ENCODE peak calls at places on chromosome 14, in eight cellular contexts. One of them, this sample, is unnamed.

GRCh38 chr14:75459099-75459741 is 31.4 kb downstream of the JDP2 start:
- DNase-seq in ACHN: no peak
- DNase-seq in NCI-H345: no peak
- DNase-seq in GM12892: no peak
- DNase-seq in T-helper 1 cell: no peak
- DNase-seq in activated T-helper 2 cell treated with anti-CD3 and anti-CD28 coated beads, Interferon-gamma antibody, Interleukin-2, Interleukin-4, amounts not matched to agents 10 μg/mL and 5 μg/mL and 100 μg/mL, durations not matched to agents 14 hours and 24 hours and 36 hours: no peak
- DNase-seq in MCF 10A: no peak
- DNase-seq in cortex of kidney: no peak
- DNase-seq in this sample: no peak

GRCh38 chr14:73243341-73243740 is 6.0 kb downstream of the PAPLN start:
- DNase-seq in ACHN: no peak
- DNase-seq in NCI-H345: no peak
- DNase-seq in GM12892: no peak
- DNase-seq in T-helper 1 cell: no peak
- DNase-seq in activated T-helper 2 cell treated with anti-CD3 and anti-CD28 coated beads, Interferon-gamma antibody, Interleukin-2, Interleukin-4, amounts not matched to agents 10 μg/mL and 5 μg/mL and 100 μg/mL, durations not matched to agents 14 hours and 24 hours and 36 hours: no peak
- DNase-seq in MCF 10A: no peak
- DNase-seq in cortex of kidney: no peak
- DNase-seq in this sample: no peak

GRCh38 chr14:67665886-67666285 is 8.5 kb downstream of the VTI1B start:
- DNase-seq in ACHN: no peak
- DNase-seq in NCI-H345: no peak
- DNase-seq in GM12892: no peak
- DNase-seq in T-helper 1 cell: no peak
- DNase-seq in activated T-helper 2 cell treated with anti-CD3 and anti-CD28 coated beads, Interferon-gamma antibody, Interleukin-2, Interleukin-4, amounts not matched to agents 10 μg/mL and 5 μg/mL and 100 μg/mL, durations not matched to agents 14 hours and 24 hours and 36 hours: no peak
- DNase-seq in MCF 10A: no peak
- DNase-seq in cortex of kidney: no peak
- DNase-seq in this sample: no peak

GRCh38 chr14:68564826-68565760 is 227.8 kb downstream of the ZFP36L1 start:
- DNase-seq in ACHN: no peak
- DNase-seq in NCI-H345: no peak
- DNase-seq in GM12892: no peak
- DNase-seq in T-helper 1 cell: peak
- DNase-seq in activated T-helper 2 cell treated with anti-CD3 and anti-CD28 coated beads, Interferon-gamma antibody, Interleukin-2, Interleukin-4, amounts not matched to agents 10 μg/mL and 5 μg/mL and 100 μg/mL, durations not matched to agents 14 hours and 24 hours and 36 hours: no peak
- DNase-seq in MCF 10A: no peak
- DNase-seq in cortex of kidney: no peak
- DNase-seq in this sample: no peak

GRCh38 chr14:91996951-91997371 is 42.9 kb downstream of the TRIP11 start:
- DNase-seq in ACHN: peak
- DNase-seq in NCI-H345: peak
- DNase-seq in GM12892: no peak
- DNase-seq in T-helper 1 cell: peak
- DNase-seq in activated T-helper 2 cell treated with anti-CD3 and anti-CD28 coated beads, Interferon-gamma antibody, Interleukin-2, Interleukin-4, amounts not matched to agents 10 μg/mL and 5 μg/mL and 100 μg/mL, durations not matched to agents 14 hours and 24 hours and 36 hours: no peak
- DNase-seq in MCF 10A: peak
- DNase-seq in cortex of kidney: no peak
- DNase-seq in this sample: peak

GRCh38 chr14:95507701-95508103 is 8.7 kb downstream of the SYNE3 start:
- DNase-seq in ACHN: peak
- DNase-seq in NCI-H345: no peak
- DNase-seq in GM12892: peak
- DNase-seq in T-helper 1 cell: no peak
- DNase-seq in activated T-helper 2 cell treated with anti-CD3 and anti-CD28 coated beads, Interferon-gamma antibody, Interleukin-2, Interleukin-4, amounts not matched to agents 10 μg/mL and 5 μg/mL and 100 μg/mL, durations not matched to agents 14 hours and 24 hours and 36 hours: no peak
- DNase-seq in MCF 10A: peak
- DNase-seq in cortex of kidney: no peak
- DNase-seq in this sample: no peak

GRCh38 chr14:89255012-89255411 is 162.0 kb downstream of the FOXN3 start:
- DNase-seq in ACHN: no peak
- DNase-seq in NCI-H345: no peak
- DNase-seq in GM12892: no peak
- DNase-seq in T-helper 1 cell: no peak
- DNase-seq in activated T-helper 2 cell treated with anti-CD3 and anti-CD28 coated beads, Interferon-gamma antibody, Interleukin-2, Interleukin-4, amounts not matched to agents 10 μg/mL and 5 μg/mL and 100 μg/mL, durations not matched to agents 14 hours and 24 hours and 36 hours: no peak
- DNase-seq in MCF 10A: no peak
- DNase-seq in cortex of kidney: no peak
- DNase-seq in this sample: no peak

GRCh38 chr14:102138535-102138934 is 1.2 kb upstream of the WDR20 start:
- DNase-seq in ACHN: no peak
- DNase-seq in NCI-H345: no peak
- DNase-seq in GM12892: no peak
- DNase-seq in T-helper 1 cell: no peak
- DNase-seq in activated T-helper 2 cell treated with anti-CD3 and anti-CD28 coated beads, Interferon-gamma antibody, Interleukin-2, Interleukin-4, amounts not matched to agents 10 μg/mL and 5 μg/mL and 100 μg/mL, durations not matched to agents 14 hours and 24 hours and 36 hours: no peak
- DNase-seq in MCF 10A: no peak
- DNase-seq in cortex of kidney: no peak
- DNase-seq in this sample: no peak

GRCh38 chr14:64702493-64703392 is 1.5 kb upstream of the PLEKHG3 start:
- DNase-seq in ACHN: no peak
- DNase-seq in NCI-H345: peak
- DNase-seq in GM12892: no peak
- DNase-seq in T-helper 1 cell: no peak
- DNase-seq in activated T-helper 2 cell treated with anti-CD3 and anti-CD28 coated beads, Interferon-gamma antibody, Interleukin-2, Interleukin-4, amounts not matched to agents 10 μg/mL and 5 μg/mL and 100 μg/mL, durations not matched to agents 14 hours and 24 hours and 36 hours: no peak
- DNase-seq in MCF 10A: peak
- DNase-seq in cortex of kidney: no peak
- DNase-seq in this sample: no peak

GRCh38 chr14:60184597-60185555 is 19.7 kb upstream of the DHRS7 start:
- DNase-seq in ACHN: no peak
- DNase-seq in NCI-H345: no peak
- DNase-seq in GM12892: no peak
- DNase-seq in T-helper 1 cell: no peak
- DNase-seq in activated T-helper 2 cell treated with anti-CD3 and anti-CD28 coated beads, Interferon-gamma antibody, Interleukin-2, Interleukin-4, amounts not matched to agents 10 μg/mL and 5 μg/mL and 100 μg/mL, durations not matched to agents 14 hours and 24 hours and 36 hours: no peak
- DNase-seq in MCF 10A: peak
- DNase-seq in cortex of kidney: no peak
- DNase-seq in this sample: no peak

GRCh38 chr14:104196461-104197180 is 58.2 kb downstream of the KIF26A start:
- DNase-seq in ACHN: no peak
- DNase-seq in NCI-H345: no peak
- DNase-seq in GM12892: no peak
- DNase-seq in T-helper 1 cell: no peak
- DNase-seq in activated T-helper 2 cell treated with anti-CD3 and anti-CD28 coated beads, Interferon-gamma antibody, Interleukin-2, Interleukin-4, amounts not matched to agents 10 μg/mL and 5 μg/mL and 100 μg/mL, durations not matched to agents 14 hours and 24 hours and 36 hours: no peak
- DNase-seq in MCF 10A: no peak
- DNase-seq in cortex of kidney: no peak
- DNase-seq in this sample: no peak

GRCh38 chr14:99231850-99232401 is 40.1 kb downstream of the BCL11B start:
- DNase-seq in ACHN: no peak
- DNase-seq in NCI-H345: no peak
- DNase-seq in GM12892: no peak
- DNase-seq in T-helper 1 cell: no peak
- DNase-seq in activated T-helper 2 cell treated with anti-CD3 and anti-CD28 coated beads, Interferon-gamma antibody, Interleukin-2, Interleukin-4, amounts not matched to agents 10 μg/mL and 5 μg/mL and 100 μg/mL, durations not matched to agents 14 hours and 24 hours and 36 hours: no peak
- DNase-seq in MCF 10A: no peak
- DNase-seq in cortex of kidney: no peak
- DNase-seq in this sample: peak

GRCh38 chr14:102759416-102759815 is 17.8 kb upstream of the TRAF3 start:
- DNase-seq in ACHN: no peak
- DNase-seq in NCI-H345: no peak
- DNase-seq in GM12892: no peak
- DNase-seq in T-helper 1 cell: no peak
- DNase-seq in activated T-helper 2 cell treated with anti-CD3 and anti-CD28 coated beads, Interferon-gamma antibody, Interleukin-2, Interleukin-4, amounts not matched to agents 10 μg/mL and 5 μg/mL and 100 μg/mL, durations not matched to agents 14 hours and 24 hours and 36 hours: no peak
- DNase-seq in MCF 10A: no peak
- DNase-seq in cortex of kidney: no peak
- DNase-seq in this sample: no peak

GRCh38 chr14:41668346-41668745 is 61.7 kb downstream of the LRFN5 start:
- DNase-seq in ACHN: no peak
- DNase-seq in NCI-H345: no peak
- DNase-seq in GM12892: no peak
- DNase-seq in T-helper 1 cell: no peak
- DNase-seq in activated T-helper 2 cell treated with anti-CD3 and anti-CD28 coated beads, Interferon-gamma antibody, Interleukin-2, Interleukin-4, amounts not matched to agents 10 μg/mL and 5 μg/mL and 100 μg/mL, durations not matched to agents 14 hours and 24 hours and 36 hours: no peak
- DNase-seq in MCF 10A: no peak
- DNase-seq in cortex of kidney: no peak
- DNase-seq in this sample: no peak

GRCh38 chr14:106308839-106309389 is 782.5 kb downstream of the TMEM121 start:
- DNase-seq in ACHN: peak
- DNase-seq in NCI-H345: no peak
- DNase-seq in GM12892: peak
- DNase-seq in T-helper 1 cell: peak
- DNase-seq in activated T-helper 2 cell treated with anti-CD3 and anti-CD28 coated beads, Interferon-gamma antibody, Interleukin-2, Interleukin-4, amounts not matched to agents 10 μg/mL and 5 μg/mL and 100 μg/mL, durations not matched to agents 14 hours and 24 hours and 36 hours: peak
- DNase-seq in MCF 10A: peak
- DNase-seq in cortex of kidney: no peak
- DNase-seq in this sample: no peak

GRCh38 chr14:75527449-75528163 is 5.3 kb downstream of the BATF start:
- DNase-seq in ACHN: no peak
- DNase-seq in NCI-H345: no peak
- DNase-seq in GM12892: no peak
- DNase-seq in T-helper 1 cell: no peak
- DNase-seq in activated T-helper 2 cell treated with anti-CD3 and anti-CD28 coated beads, Interferon-gamma antibody, Interleukin-2, Interleukin-4, amounts not matched to agents 10 μg/mL and 5 μg/mL and 100 μg/mL, durations not matched to agents 14 hours and 24 hours and 36 hours: no peak
- DNase-seq in MCF 10A: no peak
- DNase-seq in cortex of kidney: no peak
- DNase-seq in this sample: no peak

GRCh38 chr14:102363182-102363952 is 626 bp downstream of the TECPR2 start:
- DNase-seq in ACHN: peak
- DNase-seq in NCI-H345: peak
- DNase-seq in GM12892: peak
- DNase-seq in T-helper 1 cell: peak
- DNase-seq in activated T-helper 2 cell treated with anti-CD3 and anti-CD28 coated beads, Interferon-gamma antibody, Interleukin-2, Interleukin-4, amounts not matched to agents 10 μg/mL and 5 μg/mL and 100 μg/mL, durations not matched to agents 14 hours and 24 hours and 36 hours: peak
- DNase-seq in MCF 10A: peak
- DNase-seq in cortex of kidney: no peak
- DNase-seq in this sample: peak

GRCh38 chr14:89481167-89481566 is 64.1 kb upstream of the FOXN3 start:
- DNase-seq in ACHN: no peak
- DNase-seq in NCI-H345: no peak
- DNase-seq in GM12892: no peak
- DNase-seq in T-helper 1 cell: no peak
- DNase-seq in activated T-helper 2 cell treated with anti-CD3 and anti-CD28 coated beads, Interferon-gamma antibody, Interleukin-2, Interleukin-4, amounts not matched to agents 10 μg/mL and 5 μg/mL and 100 μg/mL, durations not matched to agents 14 hours and 24 hours and 36 hours: no peak
- DNase-seq in MCF 10A: no peak
- DNase-seq in cortex of kidney: no peak
- DNase-seq in this sample: no peak

GRCh38 chr14:89304972-89305703 is 111.9 kb downstream of the FOXN3 start:
- DNase-seq in ACHN: no peak
- DNase-seq in NCI-H345: peak
- DNase-seq in GM12892: no peak
- DNase-seq in T-helper 1 cell: peak
- DNase-seq in activated T-helper 2 cell treated with anti-CD3 and anti-CD28 coated beads, Interferon-gamma antibody, Interleukin-2, Interleukin-4, amounts not matched to agents 10 μg/mL and 5 μg/mL and 100 μg/mL, durations not matched to agents 14 hours and 24 hours and 36 hours: no peak
- DNase-seq in MCF 10A: peak
- DNase-seq in cortex of kidney: no peak
- DNase-seq in this sample: no peak

GRCh38 chr14:101075025-101075800 is 171.7 kb upstream of the RTL1 start:
- DNase-seq in ACHN: no peak
- DNase-seq in NCI-H345: no peak
- DNase-seq in GM12892: no peak
- DNase-seq in T-helper 1 cell: no peak
- DNase-seq in activated T-helper 2 cell treated with anti-CD3 and anti-CD28 coated beads, Interferon-gamma antibody, Interleukin-2, Interleukin-4, amounts not matched to agents 10 μg/mL and 5 μg/mL and 100 μg/mL, durations not matched to agents 14 hours and 24 hours and 36 hours: no peak
- DNase-seq in MCF 10A: no peak
- DNase-seq in cortex of kidney: no peak
- DNase-seq in this sample: no peak

GRCh38 chr14:86646688-86647687 is 1117.0 kb downstream of the FLRT2 start:
- DNase-seq in ACHN: peak
- DNase-seq in NCI-H345: no peak
- DNase-seq in GM12892: no peak
- DNase-seq in T-helper 1 cell: no peak
- DNase-seq in activated T-helper 2 cell treated with anti-CD3 and anti-CD28 coated beads, Interferon-gamma antibody, Interleukin-2, Interleukin-4, amounts not matched to agents 10 μg/mL and 5 μg/mL and 100 μg/mL, durations not matched to agents 14 hours and 24 hours and 36 hours: no peak
- DNase-seq in MCF 10A: peak
- DNase-seq in cortex of kidney: no peak
- DNase-seq in this sample: no peak

GRCh38 chr14:94451091-94451751 is 1.4 kb downstream of the SERPINA11 start:
- DNase-seq in ACHN: no peak
- DNase-seq in NCI-H345: no peak
- DNase-seq in GM12892: no peak
- DNase-seq in T-helper 1 cell: no peak
- DNase-seq in activated T-helper 2 cell treated with anti-CD3 and anti-CD28 coated beads, Interferon-gamma antibody, Interleukin-2, Interleukin-4, amounts not matched to agents 10 μg/mL and 5 μg/mL and 100 μg/mL, durations not matched to agents 14 hours and 24 hours and 36 hours: no peak
- DNase-seq in MCF 10A: no peak
- DNase-seq in cortex of kidney: no peak
- DNase-seq in this sample: no peak

GRCh38 chr14:96662116-96662901 is 134.9 kb upstream of the VRK1 start:
- DNase-seq in ACHN: no peak
- DNase-seq in NCI-H345: no peak
- DNase-seq in GM12892: no peak
- DNase-seq in T-helper 1 cell: no peak
- DNase-seq in activated T-helper 2 cell treated with anti-CD3 and anti-CD28 coated beads, Interferon-gamma antibody, Interleukin-2, Interleukin-4, amounts not matched to agents 10 μg/mL and 5 μg/mL and 100 μg/mL, durations not matched to agents 14 hours and 24 hours and 36 hours: no peak
- DNase-seq in MCF 10A: peak
- DNase-seq in cortex of kidney: no peak
- DNase-seq in this sample: no peak

GRCh38 chr14:103391048-103391447 is 5.8 kb downstream of the MARK3 start:
- DNase-seq in ACHN: peak
- DNase-seq in NCI-H345: peak
- DNase-seq in GM12892: no peak
- DNase-seq in T-helper 1 cell: peak
- DNase-seq in activated T-helper 2 cell treated with anti-CD3 and anti-CD28 coated beads, Interferon-gamma antibody, Interleukin-2, Interleukin-4, amounts not matched to agents 10 μg/mL and 5 μg/mL and 100 μg/mL, durations not matched to agents 14 hours and 24 hours and 36 hours: no peak
- DNase-seq in MCF 10A: peak
- DNase-seq in cortex of kidney: no peak
- DNase-seq in this sample: peak